ENCODE peak calls at places on chromosomes 13 and 19, in six cellular contexts. W is stromal cell of bone marrow; L is foreskin fibroblast; P is colonic mucosa; B is AG09319; R is activated CD4-positive, CD25-positive, alpha-beta regulatory T cell treated with anti-CD3 and anti-CD28 coated beads, Interleukin-2, amount 50 U/mL, for 16 hours. S is an unnamed sample.

GRCh38 chr19:42629191-42629590 is 34.5 kb upstream of the CEACAM8 start:
- DNase-seq in W (no peak), R (no peak), P (no peak), L (peak), B (no peak), S (no peak)

GRCh38 chr19:32824136-32824835 is 45.3 kb downstream of the SLC7A9 start:
- DNase-seq in R (no peak), P (no peak), W (no peak), L (no peak), B (no peak), S (no peak)

GRCh38 chr13:105048685-105049084 is 1486.8 kb downstream of the EFNB2 start:
- DNase-seq in L (no peak), B (no peak), P (no peak), W (no peak), R (no peak), S (no peak)

GRCh38 chr13:60318186-60318585 is 78.8 kb upstream of the TDRD3 start:
- DNase-seq in B (no peak), R (no peak), W (no peak), L (no peak), P (no peak), S (no peak)

GRCh38 chr19:33796164-33797100 is at the start of gene KCTD15:
- DNase-seq in P (peak), R (no peak), L (peak), W (no peak), B (no peak), S (peak)

GRCh38 chr19:8046569-8047165 is 5.9 kb upstream of the CCL25 start:
- DNase-seq in W (no peak), L (no peak), B (no peak), R (no peak), P (no peak), S (no peak)

GRCh38 chr13:87376081-87376480 is 295.1 kb upstream of the SLITRK5 start:
- DNase-seq in R (no peak), P (no peak), W (no peak), B (no peak), L (no peak), S (no peak)

GRCh38 chr19:8244442-8244841 is 35.3 kb downstream of the CERS4 start:
- DNase-seq in P (no peak), B (no peak), R (no peak), L (no peak), W (no peak), S (no peak)

GRCh38 chr13:37736040-37736439 is 133.5 kb downstream of the TRPC4 start:
- DNase-seq in L (no peak), W (no peak), B (no peak), R (no peak), P (no peak), S (no peak)

GRCh38 chr19:45768644-45769053 is 403 bp downstream of the SIX5 start:
- DNase-seq in B (no peak), W (no peak), R (no peak), P (no peak), L (peak), S (no peak)

GRCh38 chr13:97261254-97262015 is 39.3 kb downstream of the MBNL2 start:
- DNase-seq in L (no peak), W (no peak), P (no peak), R (no peak), B (no peak), S (no peak)

GRCh38 chr19:16034958-16035560 is 41.2 kb upstream of the TPM4 start:
- DNase-seq in B (no peak), L (no peak), R (no peak), W (no peak), P (no peak), S (no peak)

GRCh38 chr19:17902701-17903100 is 30.1 kb upstream of the CCDC124 start:
- DNase-seq in B (peak), L (peak), W (peak), R (no peak), P (no peak), S (no peak)

S was measured in mucosa of descending colon.